ENCODE peak calls at places on chromosomes 13 and 19, in seven cellular contexts. One of them, this sample, is unnamed.

GRCh38 chr19:38213911-38214625 is 10.0 kb downstream of the DPF1 start:
- DNase-seq in H1: no peak
- DNase-seq in suprapubic skin: peak
- DNase-seq in ovary: no peak
- DNase-seq in stomach: no peak
- DNase-seq in tibial artery: no peak
- DNase-seq in Peyer's patch: no peak
- DNase-seq in this sample: peak

GRCh38 chr19:1618157-1619093 is 13.2 kb upstream of the UQCR11 start:
- DNase-seq in H1: peak
- DNase-seq in suprapubic skin: no peak
- DNase-seq in ovary: no peak
- DNase-seq in stomach: peak
- DNase-seq in tibial artery: no peak
- DNase-seq in Peyer's patch: peak
- DNase-seq in this sample: no peak

GRCh38 chr13:34942732-34943674 is 933 bp downstream of the NBEA start:
- DNase-seq in H1: peak
- DNase-seq in suprapubic skin: peak
- DNase-seq in ovary: peak
- DNase-seq in stomach: peak
- DNase-seq in tibial artery: peak
- DNase-seq in Peyer's patch: peak
- DNase-seq in this sample: no peak

GRCh38 chr19:13033819-13034611 is 38.7 kb downstream of the NFIX start:
- DNase-seq in H1: peak
- DNase-seq in suprapubic skin: no peak
- DNase-seq in ovary: peak
- DNase-seq in stomach: peak
- DNase-seq in tibial artery: peak
- DNase-seq in Peyer's patch: peak
- DNase-seq in this sample: peak

GRCh38 chr19:18160792-18161690 is 8.1 kb downstream of the PIK3R2 start:
- DNase-seq in H1: peak
- DNase-seq in suprapubic skin: no peak
- DNase-seq in ovary: peak
- DNase-seq in stomach: peak
- DNase-seq in tibial artery: peak
- DNase-seq in Peyer's patch: peak
- DNase-seq in this sample: no peak

GRCh38 chr13:102399791-102400618 is 1.8 kb downstream of the FGF14 start:
- DNase-seq in H1: peak
- DNase-seq in suprapubic skin: no peak
- DNase-seq in ovary: no peak
- DNase-seq in stomach: no peak
- DNase-seq in tibial artery: no peak
- DNase-seq in Peyer's patch: no peak
- DNase-seq in this sample: no peak

GRCh38 chr13:24356270-24356669 is 46.9 kb downstream of the C1QTNF9 start:
- DNase-seq in H1: no peak
- DNase-seq in suprapubic skin: no peak
- DNase-seq in ovary: no peak
- DNase-seq in stomach: no peak
- DNase-seq in tibial artery: no peak
- DNase-seq in Peyer's patch: no peak
- DNase-seq in this sample: no peak

GRCh38 chr13:37868691-37869505 is 674 bp downstream of the TRPC4 start:
- DNase-seq in H1: peak
- DNase-seq in suprapubic skin: no peak
- DNase-seq in ovary: peak
- DNase-seq in stomach: no peak
- DNase-seq in tibial artery: no peak
- DNase-seq in Peyer's patch: no peak
- DNase-seq in this sample: peak

GRCh38 chr19:40216777-40217026 is 1.5 kb downstream of the TTC9B start:
- DNase-seq in H1: no peak
- DNase-seq in suprapubic skin: no peak
- DNase-seq in ovary: no peak
- DNase-seq in stomach: no peak
- DNase-seq in tibial artery: no peak
- DNase-seq in Peyer's patch: no peak
- DNase-seq in this sample: no peak

GRCh38 chr19:49567722-49568454 is 12.5 kb downstream of the NOSIP start:
- DNase-seq in H1: no peak
- DNase-seq in suprapubic skin: no peak
- DNase-seq in ovary: no peak
- DNase-seq in stomach: no peak
- DNase-seq in tibial artery: no peak
- DNase-seq in Peyer's patch: peak
- DNase-seq in this sample: no peak

GRCh38 chr19:52296400-52296772 is 583 bp upstream of the ZNF480 start:
- DNase-seq in H1: no peak
- DNase-seq in suprapubic skin: no peak
- DNase-seq in ovary: no peak
- DNase-seq in stomach: no peak
- DNase-seq in tibial artery: no peak
- DNase-seq in Peyer's patch: no peak
- DNase-seq in this sample: no peak

GRCh38 chr19:45187421-45188100 is 9.0 kb downstream of the BLOC1S3 start:
- DNase-seq in H1: peak
- DNase-seq in suprapubic skin: no peak
- DNase-seq in ovary: no peak
- DNase-seq in stomach: no peak
- DNase-seq in tibial artery: no peak
- DNase-seq in Peyer's patch: no peak
- DNase-seq in this sample: no peak

GRCh38 chr13:67138937-67139336 is 91.2 kb downstream of the PCDH9 start:
- DNase-seq in H1: no peak
- DNase-seq in suprapubic skin: no peak
- DNase-seq in ovary: no peak
- DNase-seq in stomach: no peak
- DNase-seq in tibial artery: no peak
- DNase-seq in Peyer's patch: no peak
- DNase-seq in this sample: no peak

GRCh38 chr13:103067751-103068563 is 1.7 kb upstream of the SLC10A2 start:
- DNase-seq in H1: peak
- DNase-seq in suprapubic skin: no peak
- DNase-seq in ovary: no peak
- DNase-seq in stomach: no peak
- DNase-seq in tibial artery: no peak
- DNase-seq in Peyer's patch: no peak
- DNase-seq in this sample: no peak

GRCh38 chr19:1079566-1080111 is 12.7 kb downstream of the ARHGAP45 start:
- DNase-seq in H1: no peak
- DNase-seq in suprapubic skin: no peak
- DNase-seq in ovary: no peak
- DNase-seq in stomach: no peak
- DNase-seq in tibial artery: no peak
- DNase-seq in Peyer's patch: peak
- DNase-seq in this sample: no peak

GRCh38 chr13:23516190-23516589 is 54.0 kb upstream of the TNFRSF19 start:
- DNase-seq in H1: no peak
- DNase-seq in suprapubic skin: no peak
- DNase-seq in ovary: no peak
- DNase-seq in stomach: no peak
- DNase-seq in tibial artery: no peak
- DNase-seq in Peyer's patch: no peak
- DNase-seq in this sample: peak

GRCh38 chr13:50690020-50690419 is 153.5 kb downstream of the DLEU7 start:
- DNase-seq in H1: no peak
- DNase-seq in suprapubic skin: no peak
- DNase-seq in ovary: no peak
- DNase-seq in stomach: no peak
- DNase-seq in tibial artery: no peak
- DNase-seq in Peyer's patch: no peak
- DNase-seq in this sample: no peak

GRCh38 chr13:48731957-48732569 is 78.3 kb downstream of the CYSLTR2 start:
- DNase-seq in H1: peak
- DNase-seq in suprapubic skin: no peak
- DNase-seq in ovary: peak
- DNase-seq in stomach: peak
- DNase-seq in tibial artery: no peak
- DNase-seq in Peyer's patch: peak
- DNase-seq in this sample: no peak

GRCh38 chr19:23071087-23071511 is 45.7 kb upstream of the ZNF730 start:
- DNase-seq in H1: no peak
- DNase-seq in suprapubic skin: no peak
- DNase-seq in ovary: peak
- DNase-seq in stomach: no peak
- DNase-seq in tibial artery: no peak
- DNase-seq in Peyer's patch: no peak
- DNase-seq in this sample: peak

GRCh38 chr13:109938255-109938936 is 152.0 kb upstream of the IRS2 start:
- DNase-seq in H1: no peak
- DNase-seq in suprapubic skin: no peak
- DNase-seq in ovary: no peak
- DNase-seq in stomach: no peak
- DNase-seq in tibial artery: no peak
- DNase-seq in Peyer's patch: no peak
- DNase-seq in this sample: peak

GRCh38 chr13:41941174-41941573 is 19.7 kb downstream of the VWA8 start:
- DNase-seq in H1: no peak
- DNase-seq in suprapubic skin: no peak
- DNase-seq in ovary: no peak
- DNase-seq in stomach: no peak
- DNase-seq in tibial artery: no peak
- DNase-seq in Peyer's patch: no peak
- DNase-seq in this sample: peak

GRCh38 chr19:27529158-27529557 is 1683.8 kb downstream of the UQCRFS1 start:
- DNase-seq in H1: no peak
- DNase-seq in suprapubic skin: no peak
- DNase-seq in ovary: no peak
- DNase-seq in stomach: no peak
- DNase-seq in tibial artery: no peak
- DNase-seq in Peyer's patch: no peak
- DNase-seq in this sample: no peak

GRCh38 chr13:99265823-99266426 is 7.7 kb upstream of the GPR18 start:
- DNase-seq in H1: no peak
- DNase-seq in suprapubic skin: no peak
- DNase-seq in ovary: no peak
- DNase-seq in stomach: no peak
- DNase-seq in tibial artery: no peak
- DNase-seq in Peyer's patch: no peak
- DNase-seq in this sample: peak

GRCh38 chr19:39263912-39264305 is 4.3 kb upstream of the IFNL2 start:
- DNase-seq in H1: peak
- DNase-seq in suprapubic skin: no peak
- DNase-seq in ovary: no peak
- DNase-seq in stomach: no peak
- DNase-seq in tibial artery: no peak
- DNase-seq in Peyer's patch: no peak
- DNase-seq in this sample: no peak

DNA sequence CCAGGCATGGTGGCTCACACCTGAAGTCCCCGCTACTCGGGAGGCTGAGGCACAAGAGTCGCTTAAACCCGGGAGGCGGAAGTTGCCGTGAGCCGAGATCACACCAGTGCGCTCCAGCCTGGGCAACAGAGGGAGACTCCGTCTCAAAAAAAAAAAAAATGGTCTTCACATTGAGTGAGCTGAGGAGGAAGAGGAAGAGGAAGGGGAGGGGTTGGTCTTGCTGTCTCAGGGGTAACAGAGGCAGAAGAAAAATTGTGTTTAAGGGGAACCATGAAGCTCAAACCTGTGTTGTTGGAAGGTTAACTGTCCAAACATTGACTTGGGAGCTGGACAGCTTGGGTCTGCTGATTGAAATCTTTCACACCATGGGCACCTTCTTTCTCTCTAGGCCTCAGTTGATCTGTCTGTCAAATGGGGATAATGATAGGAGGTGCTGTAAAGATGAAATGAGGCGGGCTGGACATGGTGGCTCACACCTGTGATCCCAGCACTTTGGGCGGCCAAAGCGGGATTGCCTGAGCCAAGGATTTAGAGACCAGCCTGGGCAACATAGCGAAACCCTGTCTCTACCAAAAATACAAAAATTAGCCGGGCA is 9.8 kb upstream of the SLC44A2 start:
- DNase-seq in H1: no peak
- DNase-seq in suprapubic skin: no peak
- DNase-seq in ovary: no peak
- DNase-seq in stomach: no peak
- DNase-seq in tibial artery: no peak
- DNase-seq in Peyer's patch: no peak
- DNase-seq in this sample: no peak
- H3K4me3 ChIP-seq in H1: no peak
- H3K4me3 ChIP-seq in suprapubic skin: no peak
- H3K4me3 ChIP-seq in ovary: no peak
- H3K4me3 ChIP-seq in stomach: no peak
- H3K4me3 ChIP-seq in tibial artery: no peak
- H3K4me3 ChIP-seq in Peyer's patch: no peak
- H3K4me3 ChIP-seq in this sample: no peak

GRCh38 chr19:30691767-30692516 is 319.8 kb downstream of the ZNF536 start:
- DNase-seq in H1: no peak
- DNase-seq in suprapubic skin: peak
- DNase-seq in ovary: no peak
- DNase-seq in stomach: no peak
- DNase-seq in tibial artery: no peak
- DNase-seq in Peyer's patch: no peak
- DNase-seq in this sample: no peak
- H3K4me3 ChIP-seq in H1: no peak
- H3K4me3 ChIP-seq in suprapubic skin: peak
- H3K4me3 ChIP-seq in ovary: peak
- H3K4me3 ChIP-seq in stomach: no peak
- H3K4me3 ChIP-seq in tibial artery: no peak
- H3K4me3 ChIP-seq in Peyer's patch: no peak
- H3K4me3 ChIP-seq in this sample: peak

GRCh38 chr13:112416647-112417046 is 40.5 kb downstream of the SPACA7 start:
- DNase-seq in H1: no peak
- DNase-seq in suprapubic skin: no peak
- DNase-seq in ovary: no peak
- DNase-seq in stomach: no peak
- DNase-seq in tibial artery: no peak
- DNase-seq in Peyer's patch: no peak
- DNase-seq in this sample: no peak
- H3K4me3 ChIP-seq in H1: no peak
- H3K4me3 ChIP-seq in suprapubic skin: no peak
- H3K4me3 ChIP-seq in ovary: no peak
- H3K4me3 ChIP-seq in stomach: no peak
- H3K4me3 ChIP-seq in tibial artery: no peak
- H3K4me3 ChIP-seq in Peyer's patch: no peak
- H3K4me3 ChIP-seq in this sample: no peak

GRCh38 chr13:113971471-113972231 is 2.2 kb downstream of the C13orf46 start:
- DNase-seq in H1: no peak
- DNase-seq in suprapubic skin: no peak
- DNase-seq in ovary: no peak
- DNase-seq in stomach: no peak
- DNase-seq in tibial artery: no peak
- DNase-seq in Peyer's patch: no peak
- DNase-seq in this sample: no peak

GRCh38 chr13:113968463-113969310 is 5.2 kb downstream of the C13orf46 start:
- DNase-seq in H1: no peak
- DNase-seq in suprapubic skin: no peak
- DNase-seq in ovary: no peak
- DNase-seq in stomach: no peak
- DNase-seq in tibial artery: no peak
- DNase-seq in Peyer's patch: no peak
- DNase-seq in this sample: no peak

GRCh38 chr13:113970810-113971470 is 2.9 kb downstream of the C13orf46 start:
- DNase-seq in H1: no peak
- DNase-seq in suprapubic skin: no peak
- DNase-seq in ovary: no peak
- DNase-seq in stomach: peak
- DNase-seq in tibial artery: no peak
- DNase-seq in Peyer's patch: no peak
- DNase-seq in this sample: peak

GRCh38 chr13:113969311-113969972 is 4.4 kb downstream of the C13orf46 start:
- DNase-seq in H1: no peak
- DNase-seq in suprapubic skin: no peak
- DNase-seq in ovary: no peak
- DNase-seq in stomach: no peak
- DNase-seq in tibial artery: no peak
- DNase-seq in Peyer's patch: no peak
- DNase-seq in this sample: no peak

GRCh38 chr13:113969973-113970611 is 3.8 kb downstream of the C13orf46 start:
- DNase-seq in H1: no peak
- DNase-seq in suprapubic skin: no peak
- DNase-seq in ovary: no peak
- DNase-seq in stomach: peak
- DNase-seq in tibial artery: no peak
- DNase-seq in Peyer's patch: no peak
- DNase-seq in this sample: no peak
- H3K4me3 ChIP-seq in H1: no peak
- H3K4me3 ChIP-seq in suprapubic skin: peak
- H3K4me3 ChIP-seq in ovary: no peak
- H3K4me3 ChIP-seq in stomach: peak
- H3K4me3 ChIP-seq in tibial artery: no peak
- H3K4me3 ChIP-seq in Peyer's patch: no peak
- H3K4me3 ChIP-seq in this sample: no peak

This sample was measured in astrocyte.